ENCODE peak calls at places on chromosomes 13 and 19, in five cellular contexts. One of them, this sample, is unnamed. For H3K36me3, the result is how much of the 10 kb centered on the place peaks cover.

GRCh38 chr19:43422689-43423066 is 8.0 kb downstream of the TEX101 start:
- DNase-seq in stomach: no peak
- DNase-seq in suprapubic skin: no peak
- DNase-seq in GM12878: no peak
- DNase-seq in prostate gland: no peak
- DNase-seq in this sample: no peak

GRCh38 chr13:59112375-59112774 is 1051.4 kb downstream of the DIAPH3 start:
- DNase-seq in GM12878: no peak
- DNase-seq in suprapubic skin: peak
- DNase-seq in prostate gland: no peak
- DNase-seq in stomach: no peak
- DNase-seq in this sample: peak

GRCh38 chr19:36030264-36031148 is 2.2 kb downstream of the CLIP3 start:
- DNase-seq in prostate gland: no peak
- DNase-seq in GM12878: peak
- DNase-seq in stomach: no peak
- DNase-seq in suprapubic skin: no peak
- DNase-seq in this sample: no peak

GRCh38 chr19:45528744-45529453 is 21.6 kb downstream of the VASP start:
- DNase-seq in suprapubic skin: no peak
- DNase-seq in prostate gland: peak
- DNase-seq in stomach: peak
- DNase-seq in GM12878: no peak
- DNase-seq in this sample: peak

GRCh38 chr19:8054169-8054568 is 1.6 kb downstream of the CCL25 start:
- DNase-seq in GM12878: no peak
- DNase-seq in suprapubic skin: no peak
- DNase-seq in stomach: no peak
- DNase-seq in prostate gland: no peak
- DNase-seq in this sample: no peak

GRCh38 chr19:3642987-3643386 is 16.4 kb upstream of the CACTIN start:
- DNase-seq in suprapubic skin: no peak
- DNase-seq in stomach: no peak
- DNase-seq in prostate gland: no peak
- DNase-seq in GM12878: no peak
- DNase-seq in this sample: no peak

GRCh38 chr13:100396771-100397170 is 191.8 kb downstream of the GGACT start:
- DNase-seq in GM12878: no peak
- DNase-seq in suprapubic skin: no peak
- DNase-seq in stomach: no peak
- DNase-seq in prostate gland: no peak
- DNase-seq in this sample: no peak

GRCh38 chr13:112248909-112249592 is 127.1 kb upstream of the SPACA7 start:
- DNase-seq in prostate gland: no peak
- DNase-seq in stomach: no peak
- DNase-seq in suprapubic skin: no peak
- DNase-seq in GM12878: no peak
- DNase-seq in this sample: no peak

GRCh38 chr13:40764587-40765403 is 6.2 kb downstream of the MRPS31 start:
- DNase-seq in stomach: peak
- DNase-seq in GM12878: no peak
- DNase-seq in prostate gland: no peak
- DNase-seq in suprapubic skin: no peak
- DNase-seq in this sample: no peak

GRCh38 chr19:55146078-55146647 is 2.8 kb downstream of the TNNT1 start:
- DNase-seq in prostate gland: no peak
- DNase-seq in GM12878: no peak
- DNase-seq in suprapubic skin: no peak
- DNase-seq in stomach: no peak
- DNase-seq in this sample: no peak
- TF ChIP-seq POLR2AphosphoS5 in prostate gland: no peak
- TF ChIP-seq POLR2AphosphoS5 in GM12878: no peak
- TF ChIP-seq POLR2AphosphoS5 in suprapubic skin: no peak
- TF ChIP-seq POLR2AphosphoS5 in stomach: no peak
- TF ChIP-seq POLR2AphosphoS5 in this sample: no peak

GRCh38 chr13:75618308-75618707 is 17.8 kb upstream of the LMO7 start:
- DNase-seq in prostate gland: no peak
- DNase-seq in GM12878: no peak
- DNase-seq in suprapubic skin: no peak
- DNase-seq in stomach: no peak
- DNase-seq in this sample: no peak
- H3K36me3 ChIP-seq in prostate gland: under half
- H3K36me3 ChIP-seq in GM12878: under half
- H3K36me3 ChIP-seq in suprapubic skin: under half
- H3K36me3 ChIP-seq in stomach: under half
- H3K36me3 ChIP-seq in this sample: under half

GRCh38 chr19:1410136-1410786 is 2.9 kb downstream of the DAZAP1 start:
- DNase-seq in suprapubic skin: no peak
- DNase-seq in GM12878: no peak
- DNase-seq in prostate gland: no peak
- DNase-seq in stomach: no peak
- DNase-seq in this sample: no peak
- H3K27ac ChIP-seq in suprapubic skin: peak
- H3K27ac ChIP-seq in GM12878: peak
- H3K27ac ChIP-seq in prostate gland: peak
- H3K27ac ChIP-seq in stomach: peak
- H3K27ac ChIP-seq in this sample: no peak

DNA sequence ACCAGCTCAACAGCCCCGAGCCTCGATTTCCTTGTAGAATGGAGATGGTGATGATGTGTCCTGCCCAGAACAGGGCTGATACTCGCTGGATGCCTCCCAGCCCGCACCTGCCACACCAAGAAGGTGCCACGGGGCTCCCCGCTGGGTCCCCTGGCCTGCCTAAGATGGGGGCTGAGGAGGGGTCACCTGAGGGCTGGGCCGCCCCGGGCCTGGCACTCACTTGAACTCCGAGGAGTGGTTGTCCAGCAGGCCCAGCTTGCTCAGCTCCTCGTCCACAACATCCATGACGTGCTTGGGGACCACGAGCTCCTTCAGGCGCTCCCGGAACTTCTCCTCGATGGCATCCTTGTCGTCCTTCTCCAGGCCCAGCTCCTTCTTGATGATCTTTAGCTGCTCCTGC is 14.4 kb downstream of the LONP1 start:
- DNase-seq in prostate gland: no peak
- DNase-seq in GM12878: no peak
- DNase-seq in stomach: no peak
- DNase-seq in suprapubic skin: no peak
- DNase-seq in this sample: no peak
- TF ChIP-seq POLR2AphosphoS5 in prostate gland: no peak
- TF ChIP-seq POLR2AphosphoS5 in GM12878: peak
- TF ChIP-seq POLR2AphosphoS5 in stomach: no peak
- TF ChIP-seq POLR2AphosphoS5 in suprapubic skin: no peak
- TF ChIP-seq POLR2AphosphoS5 in this sample: no peak

GRCh38 chr19:57992841-57993240 is 9.8 kb downstream of the ZNF606 start:
- DNase-seq in prostate gland: no peak
- DNase-seq in stomach: no peak
- DNase-seq in GM12878: no peak
- DNase-seq in suprapubic skin: no peak
- DNase-seq in this sample: no peak
- H3K36me3 ChIP-seq in prostate gland: under half
- H3K36me3 ChIP-seq in stomach: half or more
- H3K36me3 ChIP-seq in GM12878: under half
- H3K36me3 ChIP-seq in suprapubic skin: half or more
- H3K36me3 ChIP-seq in this sample: under half

DNA sequence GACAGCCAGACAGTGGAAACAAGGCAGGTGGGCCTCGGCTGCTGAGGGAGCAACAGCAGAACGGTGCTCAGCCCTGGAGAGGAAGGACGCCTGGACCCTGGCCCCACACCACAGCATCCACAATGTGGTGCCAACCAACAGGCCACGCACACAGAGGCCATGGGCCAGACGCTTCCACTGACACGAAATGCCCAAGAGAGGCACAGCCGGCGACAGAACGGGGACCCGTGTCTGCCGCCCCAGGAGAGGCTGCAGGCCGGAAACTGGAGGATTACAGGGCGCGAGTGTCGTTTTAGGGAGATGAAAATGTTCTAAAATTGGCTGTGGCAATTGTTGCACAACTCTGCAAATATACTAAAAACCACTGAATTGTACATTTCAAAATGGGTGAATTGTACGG is 69.7 kb downstream of the RASA3 start:
- DNase-seq in suprapubic skin: peak
- DNase-seq in GM12878: no peak
- DNase-seq in prostate gland: no peak
- DNase-seq in stomach: no peak
- DNase-seq in this sample: no peak
- H3K27ac ChIP-seq in suprapubic skin: peak
- H3K27ac ChIP-seq in GM12878: no peak
- H3K27ac ChIP-seq in prostate gland: no peak
- H3K27ac ChIP-seq in stomach: peak
- H3K27ac ChIP-seq in this sample: peak

This sample was measured in transverse colon.